ENCODE peak calls at places on chromosome 17, in nine cellular contexts. One of them, this sample, is unnamed.
A peak's percentile ranks its signal among the peaks of the same experiment; 100 is the strongest.

GRCh38 chr17:76085066-76085730 is 6.2 kb downstream of the ZACN start:
- DNase-seq in body of pancreas: no peak
- DNase-seq in OCI-LY7: no peak
- DNase-seq in CD4-positive, alpha-beta T cell: no peak
- DNase-seq in AG04449: no peak
- DNase-seq in cardiac fibroblast: no peak
- DNase-seq in activated T-cell treated with anti-CD3 and anti-CD28 coated beads, Interleukin-2, amount 50 U/mL, for 4 hours: no peak
- DNase-seq in transverse colon: no peak
- DNase-seq in heart left ventricle: no peak
- DNase-seq in this sample: no peak

GRCh38 chr17:82283208-82283749 is 9.8 kb upstream of the CSNK1D start:
- DNase-seq in body of pancreas: no peak
- DNase-seq in transverse colon: no peak
- DNase-seq in heart left ventricle: no peak
- DNase-seq in CD4-positive, alpha-beta T cell: no peak
- DNase-seq in cardiac fibroblast: peak; percentile 87
- DNase-seq in OCI-LY7: no peak
- DNase-seq in AG04449: no peak
- DNase-seq in activated T-cell treated with anti-CD3 and anti-CD28 coated beads, Interleukin-2, amount 50 U/mL, for 4 hours: peak; percentile 32
- DNase-seq in this sample: peak; percentile 81

GRCh38 chr17:38921756-38922411 is 3.5 kb upstream of the LASP1NB start:
- DNase-seq in OCI-LY7: no peak
- DNase-seq in transverse colon: no peak
- DNase-seq in CD4-positive, alpha-beta T cell: no peak
- DNase-seq in body of pancreas: no peak
- DNase-seq in activated T-cell treated with anti-CD3 and anti-CD28 coated beads, Interleukin-2, amount 50 U/mL, for 4 hours: no peak
- DNase-seq in cardiac fibroblast: no peak
- DNase-seq in heart left ventricle: no peak
- DNase-seq in AG04449: no peak
- DNase-seq in this sample: no peak

GRCh38 chr17:28563475-28563874 is 7.8 kb downstream of the PIGS start:
- DNase-seq in transverse colon: no peak
- DNase-seq in cardiac fibroblast: peak; percentile 51
- DNase-seq in CD4-positive, alpha-beta T cell: no peak
- DNase-seq in activated T-cell treated with anti-CD3 and anti-CD28 coated beads, Interleukin-2, amount 50 U/mL, for 4 hours: no peak
- DNase-seq in body of pancreas: peak; percentile 47
- DNase-seq in OCI-LY7: no peak
- DNase-seq in heart left ventricle: no peak
- DNase-seq in AG04449: peak; percentile 23
- DNase-seq in this sample: no peak

GRCh38 chr17:54891176-54891821 is 9.4 kb upstream of the TOM1L1 start:
- DNase-seq in activated T-cell treated with anti-CD3 and anti-CD28 coated beads, Interleukin-2, amount 50 U/mL, for 4 hours: no peak
- DNase-seq in body of pancreas: peak; percentile 48
- DNase-seq in OCI-LY7: peak; percentile 32
- DNase-seq in cardiac fibroblast: peak; percentile 83
- DNase-seq in transverse colon: no peak
- DNase-seq in heart left ventricle: no peak
- DNase-seq in AG04449: no peak
- DNase-seq in CD4-positive, alpha-beta T cell: no peak
- DNase-seq in this sample: peak; percentile 63

GRCh38 chr17:37180371-37180770 is 195.4 kb upstream of the C17orf78 start:
- DNase-seq in heart left ventricle: no peak
- DNase-seq in activated T-cell treated with anti-CD3 and anti-CD28 coated beads, Interleukin-2, amount 50 U/mL, for 4 hours: no peak
- DNase-seq in OCI-LY7: no peak
- DNase-seq in transverse colon: no peak
- DNase-seq in cardiac fibroblast: peak; percentile 30
- DNase-seq in CD4-positive, alpha-beta T cell: no peak
- DNase-seq in body of pancreas: no peak
- DNase-seq in AG04449: no peak
- DNase-seq in this sample: no peak

GRCh38 chr17:29341726-29342125 is 47.8 kb upstream of the NUFIP2 start:
- DNase-seq in transverse colon: no peak
- DNase-seq in heart left ventricle: no peak
- DNase-seq in AG04449: no peak
- DNase-seq in OCI-LY7: no peak
- DNase-seq in body of pancreas: no peak
- DNase-seq in cardiac fibroblast: peak; percentile 60
- DNase-seq in CD4-positive, alpha-beta T cell: no peak
- DNase-seq in activated T-cell treated with anti-CD3 and anti-CD28 coated beads, Interleukin-2, amount 50 U/mL, for 4 hours: no peak
- DNase-seq in this sample: no peak

GRCh38 chr17:74212913-74213791 is at the start of gene TTYH2:
- DNase-seq in activated T-cell treated with anti-CD3 and anti-CD28 coated beads, Interleukin-2, amount 50 U/mL, for 4 hours: peak; percentile 63
- DNase-seq in body of pancreas: peak; percentile 93
- DNase-seq in cardiac fibroblast: peak; percentile 85
- DNase-seq in CD4-positive, alpha-beta T cell: peak; percentile 73
- DNase-seq in transverse colon: peak; percentile 90
- DNase-seq in AG04449: peak; percentile 17
- DNase-seq in heart left ventricle: peak; percentile 94
- DNase-seq in OCI-LY7: peak; percentile 83
- DNase-seq in this sample: peak; percentile 91

GRCh38 chr17:74337834-74338500 is 11.9 kb downstream of the KIF19 start:
- DNase-seq in body of pancreas: no peak
- DNase-seq in cardiac fibroblast: no peak
- DNase-seq in activated T-cell treated with anti-CD3 and anti-CD28 coated beads, Interleukin-2, amount 50 U/mL, for 4 hours: no peak
- DNase-seq in transverse colon: no peak
- DNase-seq in OCI-LY7: no peak
- DNase-seq in CD4-positive, alpha-beta T cell: no peak
- DNase-seq in heart left ventricle: no peak
- DNase-seq in AG04449: no peak
- DNase-seq in this sample: no peak

GRCh38 chr17:12107905-12108304 is 87.2 kb downstream of the MAP2K4 start:
- DNase-seq in cardiac fibroblast: peak; percentile 48
- DNase-seq in transverse colon: no peak
- DNase-seq in AG04449: no peak
- DNase-seq in heart left ventricle: no peak
- DNase-seq in activated T-cell treated with anti-CD3 and anti-CD28 coated beads, Interleukin-2, amount 50 U/mL, for 4 hours: no peak
- DNase-seq in body of pancreas: no peak
- DNase-seq in CD4-positive, alpha-beta T cell: no peak
- DNase-seq in OCI-LY7: no peak
- DNase-seq in this sample: no peak

GRCh38 chr17:16920628-16921020 is 51.3 kb downstream of the TNFRSF13B start:
- DNase-seq in transverse colon: peak; percentile 2
- DNase-seq in activated T-cell treated with anti-CD3 and anti-CD28 coated beads, Interleukin-2, amount 50 U/mL, for 4 hours: no peak
- DNase-seq in CD4-positive, alpha-beta T cell: no peak
- DNase-seq in body of pancreas: no peak
- DNase-seq in heart left ventricle: no peak
- DNase-seq in cardiac fibroblast: no peak
- DNase-seq in OCI-LY7: no peak
- DNase-seq in AG04449: no peak
- DNase-seq in this sample: no peak